ENCODE peak calls at places on chromosomes 1 and 21, in ten cellular contexts. W, K, Z, F, R, Y, V, X, L and N are unnamed samples.

GRCh38 chr1:75797606-75798216 is 1.0 kb downstream of the MSH4 start:
- DNase-seq in Y (no peak), Z (no peak), K (no peak), L (no peak), W (no peak), R (no peak), V (no peak), X (no peak), F (no peak), N (no peak)

GRCh38 chr1:31944205-31945089 is 6.3 kb upstream of the PTP4A2 start:
- DNase-seq in Z (peak), F (peak), X (peak), W (peak), L (peak), V (peak), K (peak), R (peak), Y (peak), N (no peak)

GRCh38 chr1:171883844-171884243 is 42.5 kb downstream of the DNM3 start:
- DNase-seq in X (no peak), Z (no peak), K (no peak), V (peak), F (no peak), L (no peak), R (no peak), W (no peak), Y (no peak), N (no peak)

GRCh38 chr1:241156231-241156965 is 200.6 kb downstream of the RGS7 start:
- DNase-seq in R (no peak), F (no peak), V (no peak), L (peak), X (peak), Y (peak), K (no peak), Z (no peak), W (no peak), N (no peak)

GRCh38 chr21:15771311-15771710 is 41.5 kb downstream of the USP25 start:
- DNase-seq in V (no peak), W (no peak), L (no peak), Y (no peak), K (no peak), F (no peak), X (no peak), R (no peak), Z (no peak), N (no peak)

GRCh38 chr1:226519741-226520598 is 28.6 kb upstream of the STUM start:
- DNase-seq in V (no peak), R (no peak), X (no peak), Z (peak), K (no peak), W (no peak), F (no peak), Y (no peak), L (no peak), N (peak)

GRCh38 chr1:47432071-47433036 is 5.5 kb upstream of the FOXD2 start:
- DNase-seq in Z (peak), X (peak), V (no peak), Y (no peak), K (peak), F (peak), L (peak), W (peak), R (peak), N (peak)

GRCh38 chr1:19786988-19787423 is 12.7 kb downstream of the TMCO4 start:
- DNase-seq in Y (no peak), R (no peak), X (no peak), F (no peak), V (no peak), L (no peak), K (no peak), Z (no peak), W (no peak), N (no peak)

GRCh38 chr1:58442114-58442513 is 104.4 kb downstream of the OMA1 start:
- DNase-seq in X (peak), W (no peak), L (peak), F (peak), R (no peak), Z (no peak), Y (no peak), K (no peak), V (no peak), N (no peak)

GRCh38 chr21:25107708-25108107 is 499.6 kb downstream of the MRPL39 start:
- DNase-seq in V (no peak), Y (no peak), L (peak), R (no peak), W (no peak), X (peak), Z (no peak), F (peak), K (no peak), N (no peak)

GRCh38 chr21:38857152-38857825 is 51.6 kb downstream of the ETS2 start:
- DNase-seq in Z (no peak), L (no peak), F (no peak), R (no peak), X (no peak), K (peak), W (no peak), V (no peak), Y (no peak), N (no peak)

GRCh38 chr1:243730499-243731150 is 119.4 kb downstream of the AKT3 start:
- DNase-seq in L (no peak), R (peak), Y (no peak), Z (peak), V (no peak), X (no peak), K (no peak), F (no peak), W (no peak), N (no peak)

GRCh38 chr1:110212165-110213142 is 2.3 kb downstream of the KCNC4 start:
- DNase-seq in K (no peak), V (no peak), W (no peak), X (no peak), Z (no peak), Y (no peak), L (no peak), F (no peak), R (no peak), N (peak)